ENCODE peak calls at places on chromosome 4, in four cellular contexts. V is LNCaP clone FGC, P is OCI-LY7, H is thoracic aorta. T is an unnamed sample.

GRCh38 chr4:89486042-89486441 is 178.4 kb upstream of the GPRIN3 start:
- DNase-seq in P (no peak), V (no peak), H (no peak), T (no peak)

GRCh38 chr4:15327311-15328298 is 100.2 kb upstream of the C1QTNF7 start:
- DNase-seq in P (no peak), V (no peak), H (no peak), T (no peak)

GRCh38 chr4:79297479-79297878 is 28.4 kb downstream of the NAA11 start:
- DNase-seq in H (no peak), P (no peak), V (no peak), T (no peak)

GRCh38 chr4:126939401-126939800 is 693.4 kb upstream of the INTU start:
- DNase-seq in V (no peak), P (no peak), H (no peak), T (no peak)

GRCh38 chr4:147102596-147102995 is 156.9 kb upstream of the TTC29 start:
- DNase-seq in V (no peak), P (no peak), H (no peak), T (no peak)

GRCh38 chr4:89373396-89373795 is 65.8 kb upstream of the GPRIN3 start:
- DNase-seq in P (no peak), V (no peak), H (no peak), T (no peak)

GRCh38 chr4:8725845-8726244 is 133.3 kb downstream of the CPZ start:
- DNase-seq in V (no peak), P (no peak), H (no peak), T (no peak)

GRCh38 chr4:53055274-53055673 is 193.2 kb downstream of the RASL11B start:
- DNase-seq in V (no peak), P (no peak), H (no peak), T (no peak)

GRCh38 chr4:5788144-5788543 is 77.1 kb downstream of the EVC start:
- DNase-seq in V (no peak), H (no peak), P (no peak), T (no peak)

GRCh38 chr4:83378426-83378825 is 43.8 kb upstream of the HPSE start:
- DNase-seq in P (peak), V (no peak), H (no peak), T (peak)

GRCh38 chr4:103885152-103885551 is 165.4 kb upstream of the TACR3 start:
- DNase-seq in P (no peak), V (no peak), H (no peak), T (no peak)

GRCh38 chr4:183961772-183962171 is 56.7 kb downstream of the STOX2 start:
- DNase-seq in P (no peak), H (no peak), V (no peak), T (no peak)

GRCh38 chr4:126807132-126807531 is 825.6 kb upstream of the INTU start:
- DNase-seq in V (no peak), P (no peak), H (no peak), T (no peak)

GRCh38 chr4:71445819-71446218 is 107.0 kb downstream of the SLC4A4 start:
- DNase-seq in V (no peak), H (no peak), P (no peak), T (no peak)

GRCh38 chr4:89245459-89245858 is 62.1 kb downstream of the GPRIN3 start:
- DNase-seq in V (peak), P (no peak), H (no peak), T (no peak)

GRCh38 chr4:39464886-39465501 is 6.1 kb downstream of the LIAS start:
- DNase-seq in P (no peak), V (no peak), H (no peak), T (no peak)

DNA sequence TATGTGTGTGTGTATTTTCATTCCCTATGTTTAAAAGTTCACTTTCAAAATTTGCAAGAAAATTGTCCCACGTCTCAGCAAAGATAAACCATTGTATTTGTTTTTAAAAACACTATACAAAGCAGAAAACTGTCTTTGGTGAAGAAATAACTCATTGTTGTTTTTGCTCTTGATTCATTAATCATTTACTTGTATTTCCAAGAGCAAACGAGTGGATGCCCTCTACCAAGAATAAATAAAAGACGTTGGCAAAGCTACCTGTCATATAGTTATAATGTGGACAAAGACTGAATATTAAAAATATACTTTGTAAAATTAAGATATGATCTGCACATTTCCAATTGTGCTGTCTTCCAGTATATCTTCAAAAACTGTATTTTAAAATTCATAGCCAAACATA is 210.9 kb upstream of the NDST3 start:
- DNase-seq in P (no peak), V (no peak), H (no peak), T (no peak)
- H3K4me3 ChIP-seq in P (no peak), V (no peak), H (no peak), T (no peak)

DNA sequence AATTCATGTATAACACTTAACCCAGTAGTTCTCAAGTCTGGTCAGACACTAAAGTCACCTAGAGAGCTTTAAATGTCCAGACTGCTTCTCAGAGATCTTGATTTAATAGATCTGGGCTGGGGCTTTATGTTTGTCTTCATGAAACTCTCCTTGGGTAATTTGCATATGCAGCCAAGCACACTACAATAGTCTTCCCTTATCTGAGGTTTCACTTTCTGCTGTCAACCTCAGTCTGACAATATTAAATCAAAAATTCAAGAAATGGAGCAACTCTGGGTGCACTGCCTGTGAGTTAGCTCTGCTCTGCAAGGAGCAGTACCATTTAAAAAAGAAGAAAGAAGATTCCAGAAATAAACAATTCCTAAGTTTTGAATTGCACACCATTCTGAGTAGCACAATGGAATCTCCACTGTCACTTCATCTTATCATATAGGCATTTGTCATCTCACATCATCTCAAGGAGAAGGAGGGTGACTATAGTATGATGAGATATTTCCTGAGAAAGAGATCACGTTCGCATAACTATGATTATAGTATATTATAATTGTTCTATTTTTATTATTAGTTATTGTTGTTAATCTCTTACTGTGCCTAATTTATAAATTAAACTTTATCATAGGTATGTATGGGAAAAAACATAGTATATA is 9.4 kb downstream of the FNIP2 start:
- DNase-seq in H (no peak), V (no peak), P (peak), T (no peak)
- H3K4me3 ChIP-seq in H (no peak), V (no peak), P (peak), T (peak)

DNA sequence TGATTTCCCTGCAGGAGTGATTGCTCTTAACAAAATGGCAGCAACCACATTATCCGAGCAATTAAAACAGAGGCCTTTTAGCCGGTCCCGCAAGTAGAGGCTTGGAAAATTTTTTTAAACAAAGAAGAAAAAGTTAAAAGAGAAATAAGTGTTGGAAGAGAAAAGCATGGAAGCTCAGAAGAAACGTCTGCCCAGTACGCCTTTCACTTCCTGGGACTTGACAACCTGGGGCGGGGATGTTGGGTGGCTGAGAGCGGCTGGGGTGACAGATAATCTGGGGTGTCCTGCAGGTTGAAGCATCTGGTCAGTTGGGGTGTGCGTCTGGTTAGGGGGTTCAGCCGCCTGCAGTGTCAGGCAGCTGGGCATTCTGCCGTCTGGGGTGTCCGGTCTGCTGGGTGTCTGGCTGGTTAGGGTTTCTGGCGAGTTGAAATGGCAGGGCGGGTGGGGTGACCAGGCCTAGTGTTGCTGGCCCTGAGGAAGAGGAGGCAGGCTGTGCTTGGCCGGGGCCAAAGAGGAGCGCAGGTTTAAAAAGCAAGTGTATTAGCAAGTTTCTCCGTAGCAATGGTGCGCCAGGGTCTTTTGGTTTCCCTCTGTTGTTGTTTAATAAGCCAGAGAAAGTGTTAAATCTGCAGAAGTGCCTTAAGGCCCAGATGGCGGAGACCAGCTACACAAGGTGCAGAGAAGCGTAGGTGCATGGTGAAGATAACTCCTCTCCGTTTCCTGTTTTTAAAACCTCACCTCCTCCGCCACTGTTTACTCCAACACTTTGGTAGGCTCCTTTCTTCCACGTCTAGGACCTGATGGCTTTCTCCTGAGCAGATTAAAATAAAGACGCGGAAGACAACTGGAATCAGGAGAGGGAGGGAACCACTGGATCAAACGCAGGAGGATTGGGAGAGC is 5.6 kb downstream of the HAND2 start:
- DNase-seq in P (no peak), H (no peak), V (no peak), T (no peak)
- H3K4me3 ChIP-seq in P (no peak), H (peak), V (no peak), T (no peak)

DNA sequence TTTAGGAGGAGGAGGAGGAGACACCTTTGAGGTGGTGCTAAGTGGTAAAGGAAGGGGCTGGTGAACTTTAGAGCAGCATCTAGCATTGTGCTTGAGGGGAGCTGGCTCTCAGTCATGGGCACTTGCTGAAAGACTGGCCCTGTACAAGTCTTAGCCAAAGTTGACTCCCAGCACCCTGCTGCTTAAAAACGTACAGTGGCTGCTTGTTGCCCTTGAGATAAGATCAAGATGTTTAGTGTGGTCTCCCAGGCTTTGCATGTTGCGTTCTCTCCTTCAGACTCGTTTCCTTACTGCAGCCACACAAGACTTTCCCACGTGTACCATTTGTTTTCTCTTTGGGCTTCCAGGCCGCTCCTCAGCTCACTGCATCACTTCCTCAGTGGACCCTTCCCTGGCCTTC is 1.8 kb downstream of the MED28 start:
- DNase-seq in H (no peak), P (no peak), V (no peak), T (no peak)
- H3K4me3 ChIP-seq in H (peak), P (peak), V (no peak), T (peak)

T was measured in CD4-positive, CD25-positive, alpha-beta regulatory T cell.